ENCODE peak calls at places on chromosomes 4 and X, in six cellular contexts. J is upper lobe of left lung, I is A549, R is GM12878, Y is HepG2, X is K562. A is an unnamed sample.

GRCh38 chr4:89539797-89540711 is 232.5 kb upstream of the GPRIN3 start:
- ATAC-seq in J (no peak), I (no peak), R (no peak), Y (no peak), X (no peak), A (no peak)

GRCh38 chrX:64894454-64895038 is 81.7 kb downstream of the ZC4H2 start:
- ATAC-seq in J (peak), I (no peak), R (no peak), Y (peak), X (peak), A (no peak)

GRCh38 chrX:21883258-21883657 is 27.5 kb downstream of the YY2 start:
- ATAC-seq in J (no peak), I (no peak), R (no peak), Y (peak), X (no peak), A (peak)

GRCh38 chrX:19824603-19825002 is 62.8 kb downstream of the SH3KBP1 start:
- ATAC-seq in J (no peak), I (no peak), R (peak), Y (no peak), X (no peak), A (no peak)

GRCh38 chr4:105551968-105552746 is at the start of gene ARHGEF38:
- ATAC-seq in J (peak), I (peak), R (peak), Y (peak), X (no peak), A (no peak)

GRCh38 chr4:754221-755120 is 48.8 kb downstream of the PCGF3 start:
- ATAC-seq in J (peak), I (peak), R (no peak), Y (peak), X (no peak), A (no peak)

GRCh38 chr4:48654015-48654664 is 125.9 kb downstream of the FRYL start:
- ATAC-seq in J (no peak), I (no peak), R (no peak), Y (no peak), X (peak), A (peak)

GRCh38 chr4:119785963-119786362 is 157.4 kb upstream of the PDE5A start:
- ATAC-seq in J (no peak), I (no peak), R (no peak), Y (no peak), X (no peak), A (no peak)

GRCh38 chr4:119592708-119593298 is 35.8 kb downstream of the PDE5A start:
- ATAC-seq in J (no peak), I (no peak), R (no peak), Y (no peak), X (no peak), A (no peak)

GRCh38 chr4:54971474-54971950 is 153.9 kb downstream of the KDR start:
- ATAC-seq in J (peak), I (peak), R (peak), Y (peak), X (peak), A (peak)

GRCh38 chrX:39445336-39445735 is 644.1 kb downstream of the MID1IP1 start:
- ATAC-seq in J (no peak), I (no peak), R (no peak), Y (no peak), X (peak), A (no peak)

GRCh38 chr4:121801715-121802075 is 572 bp downstream of the EXOSC9 start:
- ATAC-seq in J (no peak), I (no peak), R (no peak), Y (no peak), X (no peak), A (no peak)

GRCh38 chrX:64570204-64570603 is 175.0 kb upstream of the MTMR8 start:
- ATAC-seq in J (no peak), I (no peak), R (no peak), Y (peak), X (no peak), A (no peak)

GRCh38 chr4:140702096-140702757 is 54.0 kb downstream of the TBC1D9 start:
- ATAC-seq in J (no peak), I (no peak), R (no peak), Y (no peak), X (no peak), A (no peak)
- TF ChIP-seq EP300 in J (no peak), I (no peak), R (no peak), Y (no peak), X (no peak), A (no peak)

GRCh38 chr4:33107813-33108212 is 2387.6 kb downstream of the PCDH7 start:
- ATAC-seq in J (no peak), I (no peak), R (no peak), Y (no peak), X (no peak), A (no peak)
- TF ChIP-seq EP300 in J (no peak), I (no peak), R (no peak), Y (no peak), X (no peak), A (no peak)

DNA sequence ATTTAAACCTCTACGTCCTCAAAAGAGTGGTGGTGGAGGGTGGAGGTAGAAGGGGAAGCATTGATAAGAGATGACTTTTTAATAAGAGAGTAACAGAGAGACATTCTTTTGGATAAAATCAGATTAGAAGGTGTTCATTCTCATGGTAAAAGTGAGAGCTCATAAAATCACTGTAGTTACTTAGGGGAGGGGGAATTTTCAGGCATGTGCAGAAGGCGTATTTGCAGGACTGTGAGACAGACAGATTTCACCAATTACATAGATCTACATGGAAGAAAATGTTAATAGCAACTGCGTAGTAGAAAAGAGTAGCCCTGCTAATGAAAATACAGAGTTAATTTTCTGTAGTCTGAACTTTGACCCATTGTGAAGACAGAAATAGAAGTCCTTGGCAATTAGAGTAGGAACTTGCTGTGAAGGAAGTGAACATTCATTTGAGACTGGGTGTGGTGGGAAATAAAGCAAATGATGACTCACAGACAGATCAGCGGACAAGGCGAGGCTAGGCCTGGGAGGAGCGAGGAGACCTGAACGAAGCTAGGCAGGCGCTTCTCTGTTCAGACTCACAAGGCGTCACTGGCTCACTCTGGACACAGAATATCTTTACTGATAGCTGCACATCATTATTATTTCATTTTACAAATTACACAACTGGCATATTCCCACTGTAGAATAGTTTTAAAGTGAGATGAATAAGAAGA is 57.2 kb upstream of the FAM9C start:
- ATAC-seq in J (peak), I (peak), R (peak), Y (no peak), X (peak), A (peak)
- TF ChIP-seq EP300 in J (peak), I (peak), R (no peak), Y (no peak), X (peak), A (no peak)

GRCh38 chr4:59838236-59838635 is 1361.9 kb upstream of the ADGRL3 start:
- ATAC-seq in J (no peak), I (no peak), R (no peak), Y (no peak), X (no peak), A (no peak)

GRCh38 chr4:59841698-59842097 is 1358.4 kb upstream of the ADGRL3 start:
- ATAC-seq in J (no peak), I (no peak), R (no peak), Y (no peak), X (no peak), A (no peak)
- TF ChIP-seq EP300 in J (no peak), I (no peak), R (no peak), Y (no peak), X (no peak), A (no peak)

GRCh38 chr4:176789955-176790354 is 2.8 kb downstream of the VEGFC start:
- ATAC-seq in J (no peak), I (no peak), R (peak), Y (peak), X (no peak), A (no peak)
- TF ChIP-seq EP300 in J (no peak), I (no peak), R (no peak), Y (no peak), X (no peak), A (no peak)

DNA sequence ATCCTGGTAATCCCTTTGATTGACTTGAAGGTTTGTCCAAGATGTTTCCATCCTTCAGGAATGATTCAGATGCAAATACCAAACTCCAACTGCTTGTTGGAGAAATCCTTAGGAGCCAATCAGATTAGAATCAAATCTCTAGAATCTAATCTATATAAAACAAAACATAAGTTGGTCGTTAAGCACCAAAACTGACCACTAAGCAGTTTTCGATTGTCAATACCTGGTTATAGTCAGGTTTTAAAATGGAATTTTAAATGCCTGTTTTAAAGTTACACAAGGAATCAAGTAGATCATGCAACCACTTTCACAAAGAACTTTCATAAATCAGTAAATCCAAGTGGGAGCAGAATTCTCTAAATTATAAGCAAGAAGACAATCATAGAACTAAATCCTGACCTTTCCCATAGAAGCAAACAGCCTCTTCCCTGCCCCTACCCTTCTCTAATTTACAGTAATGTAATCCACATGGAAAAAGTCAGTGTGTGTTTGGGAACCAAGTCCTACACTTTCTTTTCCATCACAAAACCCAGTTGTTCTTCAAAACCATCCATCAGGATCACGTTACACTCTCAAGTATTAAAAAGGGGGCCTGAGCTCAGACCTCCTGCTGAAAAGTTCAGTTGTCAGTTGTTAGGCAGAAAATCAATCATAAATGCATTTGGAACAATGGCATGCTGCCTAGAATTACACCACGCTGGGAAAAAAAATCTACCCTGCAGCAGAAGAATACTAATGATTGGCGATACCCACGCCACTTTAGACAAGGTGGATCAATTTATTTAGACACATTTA is 236.3 kb downstream of the PARM1 start:
- ATAC-seq in J (no peak), I (no peak), R (no peak), Y (no peak), X (no peak), A (no peak)
- TF ChIP-seq EP300 in J (no peak), I (no peak), R (no peak), Y (no peak), X (no peak), A (no peak)

GRCh38 chrX:16897445-16897844 is 27.3 kb upstream of the RBBP7 start:
- ATAC-seq in J (no peak), I (no peak), R (no peak), Y (no peak), X (no peak), A (no peak)
- TF ChIP-seq EP300 in J (no peak), I (no peak), R (no peak), Y (no peak), X (no peak), A (no peak)

GRCh38 chr4:142095886-142096605 is 459.7 kb downstream of the IL15 start:
- ATAC-seq in J (no peak), I (peak), R (no peak), Y (no peak), X (no peak), A (no peak)
- TF ChIP-seq EP300 in J (no peak), I (peak), R (no peak), Y (no peak), X (no peak), A (no peak)

GRCh38 chrX:132270699-132271098 is 51.5 kb upstream of the RAP2C start:
- ATAC-seq in J (no peak), I (no peak), R (no peak), Y (no peak), X (no peak), A (peak)
- TF ChIP-seq EP300 in J (no peak), I (no peak), R (no peak), Y (no peak), X (no peak), A (no peak)

DNA sequence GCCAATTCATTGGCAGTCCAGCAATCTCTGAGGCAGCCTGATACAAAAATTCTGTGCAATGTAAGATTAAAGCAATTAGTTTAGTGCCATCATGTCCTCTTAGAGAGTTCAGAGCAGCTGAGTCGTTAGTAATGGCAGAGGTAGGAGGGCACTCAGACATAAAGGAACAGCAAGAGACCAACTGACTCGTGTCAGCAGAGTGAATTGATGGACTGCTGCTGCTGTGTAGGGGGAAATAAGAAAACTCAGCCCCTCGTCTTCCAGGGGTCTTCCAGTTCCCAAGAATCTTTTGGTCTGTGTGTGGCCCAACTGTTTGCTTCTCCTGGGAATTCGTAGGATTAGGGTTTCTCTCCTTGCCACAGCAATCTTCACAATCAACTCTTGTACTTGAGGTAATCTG is 100.9 kb downstream of the TTC29 start:
- ATAC-seq in J (no peak), I (no peak), R (no peak), Y (no peak), X (no peak), A (no peak)
- TF ChIP-seq EP300 in J (no peak), I (no peak), R (no peak), Y (no peak), X (no peak), A (no peak)